ENCODE peak calls at places on chromosomes 12 and 14, in six cellular contexts. V is A549, M is H1, N is K562, S is endothelial cell of umbilical vein, C is HepG2. Y is an unnamed sample.

GRCh38 chr14:31414190-31414833 is 6.0 kb downstream of the HEATR5A start:
- DNase-seq in S (peak), M (no peak), V (no peak), C (peak), N (no peak), Y (no peak)

GRCh38 chr12:132143328-132144071 is 619 bp downstream of the DDX51 start:
- DNase-seq in V (no peak), S (no peak), C (no peak), M (no peak), N (no peak), Y (no peak)

GRCh38 chr12:131456301-131457027 is 254.4 kb upstream of the SFSWAP start:
- DNase-seq in C (no peak), N (no peak), S (no peak), V (no peak), M (no peak), Y (no peak)

GRCh38 chr12:47758834-47759690 is at the start of gene RAPGEF3:
- DNase-seq in M (peak), N (peak), S (peak), V (peak), C (peak), Y (peak)

GRCh38 chr12:132521200-132521580 is 31.2 kb downstream of the FBRSL1 start:
- DNase-seq in S (no peak), V (no peak), M (no peak), N (no peak), C (no peak), Y (no peak)

GRCh38 chr12:120853188-120853587 is 51.0 kb downstream of the SPPL3 start:
- DNase-seq in M (no peak), S (no peak), V (no peak), N (no peak), C (no peak), Y (no peak)

GRCh38 chr12:130526813-130527212 is 189.1 kb downstream of the PIWIL1 start:
- DNase-seq in C (peak), V (peak), S (no peak), M (peak), N (peak), Y (peak)

GRCh38 chr12:80634903-80635302 is 72.5 kb upstream of the MYF6 start:
- DNase-seq in V (no peak), C (no peak), N (no peak), M (no peak), S (no peak), Y (no peak)

GRCh38 chr12:68507657-68508056 is 103.0 kb upstream of the RAP1B start:
- DNase-seq in N (no peak), C (no peak), S (no peak), M (no peak), V (no peak), Y (no peak)

GRCh38 chr12:22101749-22102243 is 55.8 kb downstream of the CMAS start:
- DNase-seq in M (no peak), N (no peak), S (peak), C (no peak), V (no peak), Y (no peak)

GRCh38 chr14:61145903-61146411 is 135.2 kb downstream of the TMEM30B start:
- DNase-seq in V (no peak), S (no peak), C (no peak), N (no peak), M (no peak), Y (no peak)

GRCh38 chr14:64737391-64738305 is 33.4 kb downstream of the PLEKHG3 start:
- DNase-seq in N (no peak), V (no peak), S (no peak), C (no peak), M (no peak), Y (no peak)

GRCh38 chr12:21851151-21851550 is 76.6 kb upstream of the KCNJ8 start:
- DNase-seq in V (no peak), S (no peak), N (no peak), C (no peak), M (no peak), Y (no peak)

GRCh38 chr12:130456375-130457199 is 118.9 kb downstream of the PIWIL1 start:
- DNase-seq in N (no peak), C (no peak), M (no peak), S (no peak), V (no peak), Y (no peak)

GRCh38 chr12:118633071-118633470 is 256.7 kb downstream of the SUDS3 start:
- DNase-seq in N (peak), V (no peak), C (no peak), S (no peak), M (no peak), Y (no peak)

GRCh38 chr12:52837341-52837741 is 3.2 kb upstream of the KRT79 start:
- DNase-seq in V (peak), M (no peak), N (no peak), C (no peak), S (peak), Y (no peak)

GRCh38 chr12:111597731-111598636 is 1.1 kb downstream of the ATXN2 start:
- DNase-seq in N (peak), M (peak), S (peak), V (peak), C (no peak), Y (peak)

GRCh38 chr14:52950410-52950897 is 396 bp downstream of the FERMT2 start:
- DNase-seq in M (peak), C (peak), N (peak), S (peak), V (peak), Y (peak)

GRCh38 chr12:111664961-111665865 is 20.5 kb downstream of the BRAP start:
- DNase-seq in V (no peak), C (no peak), S (no peak), M (no peak), N (no peak), Y (no peak)

GRCh38 chr14:104795781-104796681 is 483 bp upstream of the AKT1 start:
- DNase-seq in C (peak), V (peak), S (no peak), M (no peak), N (peak), Y (no peak)

GRCh38 chr14:22887990-22888378 is 5.0 kb downstream of the REM2 start:
- DNase-seq in C (no peak), S (no peak), V (no peak), M (no peak), N (no peak), Y (no peak)

GRCh38 chr14:103503296-103503695 is 19.3 kb downstream of the CKB start:
- DNase-seq in V (no peak), S (no peak), M (no peak), C (no peak), N (no peak), Y (no peak)

GRCh38 chr14:103502877-103503276 is 19.8 kb downstream of the CKB start:
- DNase-seq in S (no peak), V (no peak), C (no peak), M (no peak), N (no peak), Y (no peak)

GRCh38 chr14:103507751-103508150 is 14.9 kb downstream of the CKB start:
- DNase-seq in V (no peak), C (no peak), M (no peak), N (no peak), S (no peak), Y (no peak)

GRCh38 chr14:103501921-103502669 is 20.5 kb downstream of the CKB start:
- DNase-seq in M (no peak), V (no peak), C (no peak), S (no peak), N (no peak), Y (no peak)

GRCh38 chr14:103504991-103505565 is 17.6 kb downstream of the CKB start:
- DNase-seq in M (no peak), N (no peak), C (no peak), V (no peak), S (no peak), Y (no peak)
- TF ChIP-seq CTCF in M (peak), N (no peak), C (no peak), V (no peak), S (no peak), Y (no peak)

GRCh38 chr14:29757711-29758233 is 169.9 kb downstream of the PRKD1 start:
- DNase-seq in S (no peak), N (no peak), C (no peak), V (no peak), M (no peak), Y (no peak)
- TF ChIP-seq JUN in S (no peak), N (no peak), C (no peak), V (no peak), M (no peak), Y (no peak)

DNA sequence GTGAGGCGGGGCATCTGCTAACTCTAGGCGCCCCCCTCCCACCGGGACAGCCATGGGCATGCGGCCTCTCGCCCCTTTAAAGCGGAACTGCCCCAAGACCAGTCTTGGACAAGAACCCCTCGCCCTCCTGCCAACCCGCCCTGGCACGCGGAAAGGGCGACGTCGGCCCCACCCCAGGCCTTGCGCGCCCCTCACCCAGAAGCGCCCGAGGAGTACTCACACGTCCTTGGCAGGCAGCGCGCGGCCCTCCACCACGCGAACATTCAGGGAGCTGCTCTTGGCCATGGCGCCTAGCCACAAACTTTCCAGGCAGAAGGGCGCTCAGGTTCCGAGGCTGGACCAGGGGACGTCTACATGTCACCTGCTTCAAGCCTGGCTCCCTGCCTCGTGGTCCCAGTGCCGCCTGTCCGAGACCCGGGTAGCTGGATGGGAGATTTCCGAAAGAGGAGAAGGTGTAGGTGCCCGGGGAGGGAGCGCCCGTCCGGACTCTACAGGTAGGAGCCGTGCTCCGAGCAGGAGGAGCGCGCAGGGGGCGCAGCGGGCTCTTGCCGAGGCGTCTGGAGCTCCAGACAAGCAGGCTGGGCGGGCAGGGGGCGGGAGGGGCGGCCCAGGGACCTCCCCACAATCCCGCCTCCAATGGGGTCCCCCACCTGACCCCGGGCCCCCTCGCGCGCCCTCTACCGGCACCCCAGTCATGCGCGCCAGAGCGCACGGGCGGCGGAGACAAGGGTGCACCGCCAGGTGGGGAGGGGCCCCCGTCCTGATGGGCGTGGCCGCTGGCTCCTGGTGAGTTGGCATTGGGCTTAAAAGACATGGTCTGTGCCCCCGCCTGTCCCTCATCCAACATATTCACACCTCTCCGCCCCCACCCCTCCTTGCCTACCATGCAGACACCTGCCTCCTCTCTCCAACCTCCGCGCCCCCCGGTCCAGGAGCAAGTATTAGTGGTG is at the start of gene RASAL1:
- DNase-seq in S (no peak), M (peak), C (peak), N (peak), V (peak), Y (peak)
- TF ChIP-seq CTCF in S (peak), M (peak), C (peak), N (peak), V (peak), Y (peak)

DNA sequence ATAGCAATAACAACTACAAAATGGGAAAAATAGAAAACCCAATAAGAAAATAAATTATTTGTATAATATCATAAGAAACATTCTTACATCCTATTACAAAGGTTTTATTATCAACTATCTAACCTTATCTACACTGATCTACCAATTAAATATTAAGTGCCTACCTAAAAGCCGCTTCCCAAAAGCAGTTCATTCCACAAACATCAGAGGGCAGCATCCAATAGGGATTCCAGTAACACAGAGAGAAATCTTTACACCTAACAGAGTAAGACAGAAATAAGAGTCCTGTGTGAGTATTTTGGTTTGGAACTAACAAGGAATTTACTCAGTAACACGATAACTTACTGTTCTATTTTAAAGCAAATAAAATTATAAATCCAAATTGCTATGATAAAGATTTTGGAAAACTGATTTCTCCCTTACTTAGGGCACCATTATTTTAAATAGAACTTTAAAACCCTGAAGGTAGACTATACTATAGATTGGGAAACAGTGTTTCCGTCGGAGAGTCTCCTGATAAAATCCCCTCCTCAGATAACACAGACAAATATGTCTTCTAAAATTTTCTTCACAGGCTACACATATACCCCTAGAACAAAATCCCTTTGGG is 15.0 kb downstream of the GXYLT1 start:
- DNase-seq in V (peak), N (peak), S (peak), C (peak), M (no peak), Y (no peak)
- TF ChIP-seq JUN in V (no peak), N (no peak), S (no peak), C (no peak), M (no peak), Y (no peak)

GRCh38 chr12:50984899-50985298 is 32.6 kb downstream of the HIGD1C start:
- DNase-seq in V (no peak), C (no peak), M (no peak), N (no peak), S (no peak), Y (no peak)

GRCh38 chr12:50980545-50980944 is 28.2 kb downstream of the HIGD1C start:
- DNase-seq in V (no peak), N (no peak), S (no peak), C (peak), M (no peak), Y (no peak)

GRCh38 chr12:50985322-50985721 is 33.0 kb downstream of the HIGD1C start:
- DNase-seq in V (no peak), M (no peak), C (peak), N (no peak), S (peak), Y (no peak)

GRCh38 chr12:50979369-50980052 is 27.2 kb downstream of the HIGD1C start:
- DNase-seq in S (no peak), N (no peak), V (no peak), M (no peak), C (no peak), Y (no peak)

GRCh38 chr12:50981319-50982239 is 29.2 kb downstream of the HIGD1C start:
- DNase-seq in M (no peak), N (no peak), V (no peak), S (no peak), C (peak), Y (no peak)
- TF ChIP-seq CTCF in M (no peak), N (no peak), V (no peak), S (no peak), C (no peak), Y (no peak)

Y was measured in WTC11.